ENCODE peak calls at places on chromosomes 6 and 20, in four cellular contexts. P, X, Y and Q are unnamed samples.

GRCh38 chr6:21999012-21999528 is 297.8 kb downstream of the PRL start:
- DNase-seq in P (peak), Y (no peak), X (peak), Q (no peak)

GRCh38 chr6:100553243-100553642 is 88.5 kb upstream of the SIM1 start:
- DNase-seq in P (no peak), Y (no peak), X (no peak), Q (no peak)

GRCh38 chr6:157452096-157452495 is 71.1 kb downstream of the ZDHHC14 start:
- DNase-seq in X (no peak), Y (no peak), P (no peak), Q (no peak)

GRCh38 chr6:169445661-169446581 is 192.3 kb upstream of the THBS2 start:
- DNase-seq in Y (no peak), X (no peak), P (no peak), Q (no peak)

GRCh38 chr6:36099872-36100483 is 30.3 kb upstream of the MAPK13 start:
- DNase-seq in X (peak), P (no peak), Y (no peak), Q (no peak)

GRCh38 chr6:65627015-65627414 is 80.0 kb downstream of the EYS start:
- DNase-seq in Y (no peak), P (no peak), X (no peak), Q (no peak)

GRCh38 chr6:102223942-102224341 is 830.4 kb downstream of the GRIK2 start:
- DNase-seq in X (no peak), Y (no peak), P (no peak), Q (no peak)

GRCh38 chr6:13733178-13733851 is 21.7 kb upstream of the RANBP9 start:
- DNase-seq in Y (no peak), P (peak), X (peak), Q (no peak)

GRCh38 chr20:25055711-25056492 is 2.0 kb downstream of the ACSS1 start:
- DNase-seq in Y (no peak), P (no peak), X (peak), Q (no peak)

GRCh38 chr6:143061597-143062385 is 1.1 kb downstream of the AIG1 start:
- DNase-seq in P (no peak), X (peak), Y (no peak), Q (no peak)

GRCh38 chr6:143058987-143059386 is 1.7 kb upstream of the AIG1 start:
- DNase-seq in P (peak), X (peak), Y (no peak), Q (no peak)

GRCh38 chr6:143060806-143061596 is at the start of gene AIG1:
- DNase-seq in X (no peak), Y (peak), P (peak), Q (peak)

GRCh38 chr6:143059616-143060353 is 904 bp upstream of the AIG1 start:
- DNase-seq in X (peak), Y (no peak), P (peak), Q (no peak)

GRCh38 chr6:143060354-143060805 is 309 bp upstream of the AIG1 start:
- DNase-seq in P (peak), X (peak), Y (peak), Q (peak)
- TF ChIP-seq CTCF in P (no peak), X (no peak), Y (no peak), Q (no peak)

GRCh38 chr6:37399795-37400490 is 33.1 kb upstream of the CMTR1 start:
- DNase-seq in P (no peak), X (no peak), Y (no peak), Q (no peak)
- H3K4me3 ChIP-seq in P (no peak), X (no peak), Y (no peak), Q (no peak)

GRCh38 chr20:50487397-50487796 is 22.8 kb upstream of the PTPN1 start:
- DNase-seq in X (no peak), P (no peak), Y (no peak), Q (no peak)

GRCh38 chr20:50481741-50482140 is 28.4 kb upstream of the PTPN1 start:
- DNase-seq in P (no peak), X (no peak), Y (no peak), Q (no peak)

GRCh38 chr20:50488236-50488806 is 21.9 kb upstream of the PTPN1 start:
- DNase-seq in X (no peak), P (no peak), Y (no peak), Q (no peak)

GRCh38 chr20:50482396-50482890 is 27.7 kb upstream of the PTPN1 start:
- DNase-seq in P (no peak), X (no peak), Y (no peak), Q (no peak)

GRCh38 chr20:50484271-50484976 is 25.8 kb upstream of the PTPN1 start:
- DNase-seq in Y (no peak), X (no peak), P (no peak), Q (no peak)
- TF ChIP-seq CTCF in Y (no peak), X (no peak), P (no peak), Q (no peak)

GRCh38 chr6:68642081-68642480 is 7.0 kb downstream of the ADGRB3 start:
- DNase-seq in X (no peak), P (no peak), Y (no peak), Q (no peak)

GRCh38 chr6:68641172-68641571 is 6.1 kb downstream of the ADGRB3 start:
- DNase-seq in X (no peak), P (no peak), Y (no peak), Q (no peak)

GRCh38 chr6:68639826-68640505 is 4.9 kb downstream of the ADGRB3 start:
- DNase-seq in Y (no peak), P (no peak), X (no peak), Q (no peak)

GRCh38 chr6:68639211-68639610 is 4.1 kb downstream of the ADGRB3 start:
- DNase-seq in Y (no peak), X (no peak), P (no peak), Q (no peak)

DNA sequence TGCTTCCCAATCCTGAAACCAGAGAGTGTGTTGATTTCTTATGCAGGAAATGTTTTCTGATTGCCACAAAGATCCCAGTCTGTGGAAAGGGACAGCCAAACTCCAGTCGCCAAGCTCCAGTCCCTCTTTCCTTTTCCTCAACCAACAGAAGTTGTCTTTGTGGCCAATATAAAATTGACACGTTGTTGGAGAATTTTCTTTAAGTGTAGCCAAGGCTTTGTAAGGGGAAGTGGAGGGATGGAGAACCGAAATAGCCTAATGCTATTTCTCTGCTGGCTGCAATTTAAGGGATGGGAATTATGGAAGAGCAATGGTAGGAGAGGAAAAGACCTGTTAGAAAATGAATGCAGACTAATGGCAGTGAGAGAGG is 5.4 kb downstream of the ADGRB3 start:
- DNase-seq in Y (no peak), X (no peak), P (no peak), Q (no peak)
- H3K4me3 ChIP-seq in Y (peak), X (no peak), P (no peak), Q (peak)

GRCh38 chr20:47354388-47354709 is 2.1 kb downstream of the ZMYND8 start:
- DNase-seq in P (no peak), X (no peak), Y (no peak), Q (no peak)

GRCh38 chr20:47354710-47355488 is 1.6 kb downstream of the ZMYND8 start:
- DNase-seq in Y (no peak), P (no peak), X (peak), Q (no peak)

GRCh38 chr20:47356526-47357295 is at the start of gene ZMYND8:
- DNase-seq in X (peak), Y (peak), P (peak), Q (peak)

GRCh38 chr20:47356220-47356525 is 326 bp downstream of the ZMYND8 start:
- DNase-seq in Y (no peak), P (no peak), X (no peak), Q (no peak)

DNA sequence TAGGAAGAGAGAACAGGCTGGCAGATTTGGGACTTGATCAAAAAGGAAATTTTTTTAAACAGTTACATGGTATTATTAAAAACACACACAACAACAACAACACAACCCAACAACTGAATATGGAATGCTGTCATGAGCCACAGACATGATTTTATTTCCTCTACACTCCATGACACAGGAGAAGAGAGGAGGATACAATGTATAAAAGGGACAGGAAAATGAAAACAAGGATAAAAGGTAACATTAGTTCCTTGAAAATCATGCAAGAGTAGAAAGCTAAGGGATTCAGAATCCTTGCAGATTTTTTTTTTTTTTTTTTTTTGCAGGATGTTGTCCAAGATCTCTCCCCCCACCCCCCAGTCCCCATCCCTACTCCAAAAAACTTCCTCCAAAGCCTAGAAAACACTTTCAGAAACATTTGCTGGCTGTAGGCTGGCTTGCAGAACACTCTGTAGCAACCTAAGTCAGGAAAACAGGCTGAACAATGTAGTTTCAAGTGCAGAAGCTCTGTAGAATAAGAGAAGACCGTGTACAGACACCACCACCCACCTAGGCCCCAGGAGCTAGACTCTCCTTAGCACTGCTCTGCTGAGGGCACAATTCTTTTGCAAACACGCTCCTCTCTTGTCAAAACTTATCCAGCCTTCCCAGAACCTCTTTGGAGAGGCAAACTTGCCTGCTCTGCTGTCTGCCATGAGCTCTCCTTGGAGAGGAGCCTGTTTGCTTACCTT is 845 bp downstream of the ZMYND8 start:
- DNase-seq in Y (no peak), X (peak), P (no peak), Q (no peak)
- TF ChIP-seq CTCF in Y (no peak), X (no peak), P (no peak), Q (no peak)